ENCODE peak calls at places on chromosomes 12 and 14, in four cellular contexts. F, N, M and O are unnamed samples.

GRCh38 chr12:92593734-92594402 is 108.9 kb upstream of the PLEKHG7 start:
- DNase-seq in F (peak; percentile 96), N (peak; percentile 54), M (no peak), O (no peak)

GRCh38 chr12:90958995-90959394 is 4.0 kb upstream of the CCER1 start:
- DNase-seq in F (no peak), N (no peak), M (no peak), O (no peak)

GRCh38 chr12:96343347-96343954 is 56.8 kb downstream of the CDK17 start:
- DNase-seq in F (peak; percentile 79), N (no peak), M (no peak), O (no peak)

GRCh38 chr14:24228902-24229301 is 3.3 kb downstream of the NEDD8 start:
- DNase-seq in F (no peak), N (no peak), M (no peak), O (no peak)

GRCh38 chr12:88300931-88301330 is 158.8 kb downstream of the TMTC3 start:
- DNase-seq in F (no peak), N (peak; percentile 5), M (no peak), O (no peak)

GRCh38 chr12:52873513-52873831 is 24.7 kb upstream of the KRT78 start:
- DNase-seq in F (no peak), N (no peak), M (no peak), O (no peak)

GRCh38 chr12:18323159-18323558 is 61.8 kb downstream of the PIK3C2G start:
- DNase-seq in F (no peak), N (no peak), M (no peak), O (no peak)

GRCh38 chr12:54411398-54412241 is 7.4 kb downstream of the ITGA5 start:
- DNase-seq in F (no peak), N (no peak), M (peak; percentile 75), O (no peak)

GRCh38 chr14:102408729-102409128 is 46.0 kb downstream of the TECPR2 start:
- DNase-seq in F (no peak), N (no peak), M (no peak), O (no peak)

DNA sequence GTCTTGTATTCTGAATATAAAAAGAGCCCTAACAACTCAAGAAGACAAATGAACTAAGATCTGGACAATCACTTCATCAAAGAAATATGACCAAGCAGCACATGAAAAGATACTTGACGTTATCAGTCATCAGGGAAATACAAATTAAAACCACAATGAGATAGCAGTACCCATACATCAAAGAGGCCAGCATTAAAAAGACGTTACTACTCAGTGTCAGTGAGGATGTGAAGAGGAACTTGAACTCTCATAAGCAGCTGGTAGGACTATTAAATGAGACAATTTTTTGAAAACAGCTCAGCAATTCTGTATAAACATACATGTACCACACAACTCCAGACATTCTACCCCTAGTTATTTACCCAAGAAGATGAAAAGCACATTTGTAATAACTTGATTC is 55.9 kb downstream of the FERMT2 start:
- DNase-seq in F (no peak), N (no peak), M (no peak), O (no peak)
- TF ChIP-seq FOXM1 in F (no peak), N (no peak), M (no peak), O (no peak)

GRCh38 chr12:58167622-58168021 is 226.3 kb downstream of the ATP23 start:
- DNase-seq in F (no peak), N (no peak), M (no peak), O (no peak)

GRCh38 chr12:58172433-58173073 is 231.2 kb downstream of the ATP23 start:
- DNase-seq in F (no peak), N (no peak), M (no peak), O (no peak)

GRCh38 chr12:58174316-58174715 is 232.9 kb downstream of the ATP23 start:
- DNase-seq in F (no peak), N (no peak), M (no peak), O (no peak)

GRCh38 chr12:58169826-58170225 is 228.5 kb downstream of the ATP23 start:
- DNase-seq in F (no peak), N (no peak), M (no peak), O (no peak)

GRCh38 chr12:58171914-58172313 is 230.5 kb downstream of the ATP23 start:
- DNase-seq in F (no peak), N (no peak), M (no peak), O (no peak)
- TF ChIP-seq BHLHE40 in F (no peak), N (no peak), M (no peak), O (no peak)

DNA sequence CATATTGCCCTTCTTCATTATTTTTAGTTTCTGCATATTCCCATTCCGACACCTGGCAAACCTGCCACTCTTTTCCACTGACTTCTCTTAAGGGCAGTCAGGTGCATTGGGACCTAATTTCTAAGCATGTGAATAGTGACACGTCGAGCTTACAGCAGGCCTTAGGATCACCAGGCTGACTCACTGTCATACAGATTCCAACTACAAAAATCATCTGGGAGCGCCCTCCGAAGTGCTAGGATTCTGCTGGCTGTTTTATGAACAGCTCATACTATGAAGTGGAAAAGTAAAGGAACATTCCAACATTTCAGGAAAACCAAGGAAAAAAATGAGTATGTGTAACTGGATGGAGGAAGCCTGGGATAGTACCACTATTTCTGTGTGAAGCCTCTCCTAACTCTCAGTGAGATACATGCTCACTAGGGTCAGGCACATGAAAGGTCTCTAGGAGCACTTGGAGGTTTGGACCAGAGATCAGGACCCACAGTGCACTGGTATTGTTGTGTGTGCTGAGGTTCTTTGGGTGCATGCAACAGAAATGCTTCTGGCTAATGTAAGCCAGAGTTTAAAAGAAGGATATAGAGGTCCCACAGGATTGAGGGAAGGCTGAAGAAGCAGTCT is 257.4 kb downstream of the ZFP36L1 start:
- DNase-seq in F (no peak), N (no peak), M (no peak), O (no peak)
- TF ChIP-seq FOXM1 in F (no peak), N (no peak), M (no peak), O (no peak)

GRCh38 chr12:50537538-50537919 is 32.7 kb downstream of the DIP2B start:
- DNase-seq in F (no peak), N (no peak), M (no peak), O (no peak)
- TF ChIP-seq BHLHE40 in F (no peak), N (no peak), M (no peak), O (no peak)

GRCh38 chr12:124286414-124286813 is 8.5 kb upstream of the RFLNA start:
- DNase-seq in F (no peak), N (no peak), M (no peak), O (no peak)
- TF ChIP-seq FOXM1 in F (no peak), N (no peak), M (no peak), O (no peak)

GRCh38 chr12:24954261-24954660 is 5.4 kb upstream of the BCAT1 start:
- DNase-seq in F (no peak), N (no peak), M (no peak), O (no peak)

GRCh38 chr12:24952389-24952788 is 3.5 kb upstream of the BCAT1 start:
- DNase-seq in F (no peak), N (no peak), M (no peak), O (no peak)

GRCh38 chr12:24960222-24960855 is 11.4 kb upstream of the BCAT1 start:
- DNase-seq in F (peak; percentile 56), N (peak; percentile 36), M (no peak), O (peak; percentile 42)

GRCh38 chr12:24955389-24955788 is 6.5 kb upstream of the BCAT1 start:
- DNase-seq in F (no peak), N (no peak), M (no peak), O (no peak)

GRCh38 chr12:24955853-24956252 is 7.0 kb upstream of the BCAT1 start:
- DNase-seq in F (no peak), N (no peak), M (no peak), O (no peak)
- TF ChIP-seq BHLHE40 in F (no peak), N (no peak), M (no peak), O (no peak)

DNA sequence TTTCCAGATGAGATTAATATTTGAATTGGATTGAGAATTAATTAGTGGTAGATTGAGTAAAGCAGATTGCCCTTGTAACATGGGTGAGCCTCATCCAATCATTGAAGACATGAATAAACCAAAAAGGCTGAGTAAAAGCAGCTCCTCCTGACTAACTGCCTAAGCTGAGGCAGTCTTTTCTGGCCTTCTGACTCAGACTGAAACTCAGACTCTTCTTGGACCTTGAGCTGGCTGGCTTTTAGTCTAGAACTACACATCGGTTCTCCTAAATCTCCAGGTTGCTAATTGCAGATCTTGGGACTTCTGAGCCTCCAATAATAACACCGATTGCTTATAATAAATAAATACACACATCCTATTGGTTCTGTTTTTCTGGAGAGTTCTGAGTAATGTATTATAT is 24.0 kb downstream of the FKBP11 start:
- DNase-seq in F (peak; percentile 27), N (no peak), M (no peak), O (no peak)
- TF ChIP-seq FOXM1 in F (no peak), N (no peak), M (no peak), O (no peak)

GRCh38 chr14:92317511-92317910 is 5.5 kb upstream of the SLC24A4 start:
- DNase-seq in F (no peak), N (no peak), M (no peak), O (no peak)
- TF ChIP-seq BHLHE40 in F (no peak), N (no peak), M (no peak), O (no peak)

GRCh38 chr12:30692470-30692869 is 3.2 kb downstream of the IPO8 start:
- DNase-seq in F (no peak), N (no peak), M (no peak), O (no peak)
- TF ChIP-seq FOXM1 in F (no peak), N (no peak), M (no peak), O (no peak)

GRCh38 chr14:53278602-53279506 is 125.7 kb upstream of the DDHD1 start:
- DNase-seq in F (no peak), N (peak; percentile 62), M (no peak), O (no peak)
- TF ChIP-seq BHLHE40 in F (no peak), N (no peak), M (no peak), O (no peak)